ENCODE peak calls at places on chromosomes 3 and 15, in eight cellular contexts. F is HCT116, M is upper lobe of right lung, N is body of pancreas, C is cardiac muscle cell, L is prostate gland, D is right atrium auricular region, Q is HepG2. Z is an unnamed sample.

GRCh38 chr3:17507480-17507879 is 235.0 kb downstream of the TBC1D5 start:
- DNase-seq in F (no peak), M (no peak), N (no peak), C (no peak), L (no peak), D (no peak), Q (no peak), Z (no peak)

GRCh38 chr15:63466378-63467192 is 37.8 kb upstream of the USP3 start:
- DNase-seq in F (peak; percentile 74), M (no peak), N (peak; percentile 41), C (peak; percentile 43), L (peak; percentile 68), D (no peak), Q (peak; percentile 66), Z (peak; percentile 71)

GRCh38 chr15:68375191-68375631 is 56.8 kb downstream of the ITGA11 start:
- DNase-seq in F (no peak), M (no peak), N (no peak), C (no peak), L (no peak), D (no peak), Q (no peak), Z (no peak)

GRCh38 chr3:20064796-20065564 is 24.7 kb downstream of the KAT2B start:
- DNase-seq in F (no peak), M (no peak), N (no peak), C (no peak), L (no peak), D (no peak), Q (no peak), Z (no peak)

GRCh38 chr3:57287205-57287604 is 5.3 kb downstream of the ASB14 start:
- DNase-seq in F (no peak), M (no peak), N (no peak), C (no peak), L (no peak), D (no peak), Q (no peak), Z (no peak)

GRCh38 chr15:56049577-56049976 is 56.2 kb upstream of the NEDD4 start:
- DNase-seq in F (no peak), M (no peak), N (no peak), C (no peak), L (no peak), D (no peak), Q (no peak), Z (no peak)

GRCh38 chr3:45198264-45199260 is 27.5 kb downstream of the TMEM158 start:
- DNase-seq in F (no peak), M (no peak), N (no peak), C (no peak), L (no peak), D (no peak), Q (no peak), Z (no peak)

GRCh38 chr3:56593455-56594158 is 36.6 kb downstream of the CCDC66 start:
- DNase-seq in F (no peak), M (no peak), N (no peak), C (no peak), L (no peak), D (no peak), Q (no peak), Z (no peak)

GRCh38 chr3:139564290-139564861 is 24.8 kb upstream of the RBP1 start:
- DNase-seq in F (peak; percentile 8), M (no peak), N (no peak), C (peak; percentile 23), L (no peak), D (no peak), Q (no peak), Z (peak; percentile 59)
- TF ChIP-seq CTCF in F (peak; percentile 53), M (peak; percentile 11), N (peak; percentile 19), C (peak; percentile 33), L (peak; percentile 29), D (peak; percentile 51), Q (peak; percentile 63), Z (peak; percentile 86)

DNA sequence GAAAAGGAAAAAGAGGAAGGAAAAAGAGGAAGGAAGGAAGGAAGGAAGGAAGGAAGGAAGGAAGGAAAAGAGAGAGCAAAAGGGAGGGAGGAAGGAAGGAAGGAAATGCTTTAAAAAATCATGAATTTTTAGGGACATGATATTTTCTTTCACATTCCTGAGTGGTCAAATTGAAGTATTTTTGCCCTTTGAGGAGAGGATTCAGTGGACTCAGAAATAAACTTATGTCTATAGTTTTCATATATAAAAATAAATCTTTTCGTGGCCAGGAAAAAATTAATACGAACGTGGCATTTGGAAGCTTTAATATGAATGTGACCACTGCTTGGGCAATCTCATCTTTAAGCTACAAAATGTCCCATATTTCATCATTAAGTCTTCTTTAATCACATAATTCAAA is 183.0 kb upstream of the TMCO5A start:
- DNase-seq in F (no peak), M (no peak), N (no peak), C (no peak), L (no peak), D (no peak), Q (no peak), Z (no peak)
- H3K27ac ChIP-seq in F (no peak overlapping the region), M (no peak overlapping the region), N (no peak overlapping the region), C (no peak overlapping the region), L (no peak overlapping the region), D (no peak overlapping the region), Q (no peak overlapping the region), Z (no peak overlapping the region)

DNA sequence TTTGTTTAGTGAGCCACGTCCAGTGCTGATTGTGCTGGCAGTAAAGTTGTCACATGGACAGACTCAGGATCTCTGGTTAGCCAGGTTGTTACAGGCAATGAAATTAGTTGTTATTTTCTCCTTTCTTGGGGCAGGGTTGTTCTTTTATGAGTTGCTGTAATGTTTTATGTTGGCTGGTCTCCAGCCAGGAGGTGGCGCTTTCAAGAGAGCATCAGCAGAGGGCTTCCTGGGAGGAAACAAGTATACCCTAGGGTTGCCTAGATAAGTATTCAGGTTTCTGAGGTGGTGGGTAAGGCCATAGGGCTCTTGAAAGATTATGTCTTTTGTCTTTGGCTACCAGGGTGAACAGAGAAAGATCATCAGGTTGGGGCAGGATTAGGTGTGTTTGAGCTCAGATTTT is 14.5 kb upstream of the CFAP20DC start:
- DNase-seq in F (peak; percentile 13), M (no peak), N (no peak), C (no peak), L (no peak), D (no peak), Q (no peak), Z (peak; percentile 11)
- H3K4me3 ChIP-seq in F (no peak overlapping the region), M (no peak overlapping the region), N (no peak overlapping the region), C (no peak overlapping the region), L (no peak overlapping the region), D (no peak overlapping the region), Q (no peak overlapping the region), Z (no peak overlapping the region)

GRCh38 chr3:66500575-66501482 is at the start of gene LRIG1:
- DNase-seq in F (peak; percentile 91), M (peak; percentile 100), N (peak; percentile 100), C (peak; percentile 99), L (peak; percentile 100), D (peak; percentile 99), Q (peak; percentile 92), Z (peak; percentile 99)
- TF ChIP-seq CTCF in F (no peak), M (peak; percentile 46), N (peak; percentile 49), C (no peak), L (peak; percentile 33), D (peak; percentile 43), Q (peak; percentile 44), Z (peak; percentile 25)

DNA sequence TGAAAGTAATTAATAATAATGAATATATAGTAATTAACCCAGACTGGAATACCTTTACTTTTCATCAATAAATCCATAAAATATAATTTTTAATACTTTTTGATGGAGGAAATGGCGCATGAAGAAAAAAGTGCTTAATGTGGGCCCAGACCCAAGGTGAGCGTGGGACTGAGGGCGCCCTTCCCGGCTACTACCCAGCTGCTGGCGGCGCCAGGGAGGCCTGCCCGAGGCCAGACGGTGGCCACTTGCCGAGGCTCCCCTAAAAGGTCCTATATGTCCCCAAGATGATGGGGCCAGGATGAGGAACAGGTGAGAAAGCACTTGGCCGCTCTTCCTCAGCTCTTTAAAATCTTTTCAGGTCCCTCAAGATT is 29.1 kb downstream of the CCNL1 start:
- DNase-seq in F (no peak), M (no peak), N (peak; percentile 64), C (no peak), L (no peak), D (no peak), Q (no peak), Z (no peak)
- H3K27ac ChIP-seq in F (peak overlapping the region; percentile 99), M (peak overlapping the region; percentile 60), N (no peak overlapping the region), C (no peak overlapping the region), L (peak overlapping the region; percentile 94), D (peak overlapping the region; percentile 86), Q (peak overlapping the region; percentile 96), Z (no peak overlapping the region)

DNA sequence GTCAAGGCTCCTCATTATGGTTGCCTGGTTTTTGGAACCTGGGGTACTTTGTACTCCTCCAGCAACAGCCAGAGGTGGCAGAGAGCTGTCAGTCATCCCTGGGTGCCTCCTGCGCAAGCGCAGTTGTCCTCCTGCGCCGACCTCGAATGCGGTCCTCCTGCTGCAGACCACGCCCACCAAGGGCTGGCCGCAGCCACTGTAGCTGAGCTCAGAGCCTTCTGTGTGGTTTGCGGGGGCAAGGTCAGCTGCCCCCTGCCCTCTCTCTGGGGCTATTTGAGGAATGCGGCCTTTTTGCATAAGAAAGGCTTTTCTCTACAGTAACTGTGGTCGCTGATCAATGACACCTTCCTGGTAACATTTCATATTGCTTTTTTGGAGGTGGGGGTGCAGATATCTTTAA is 131.3 kb upstream of the SNRPN start:
- DNase-seq in F (no peak), M (no peak), N (peak; percentile 33), C (peak; percentile 84), L (no peak), D (no peak), Q (no peak), Z (no peak)
- H3K4me3 ChIP-seq in F (no peak overlapping the region), M (no peak overlapping the region), N (no peak overlapping the region), C (peak overlapping the region; percentile 37), L (no peak overlapping the region), D (peak overlapping the region; percentile 20), Q (no peak overlapping the region), Z (no peak overlapping the region)

GRCh38 chr3:192825657-192826200 is 91.9 kb downstream of the MB21D2 start:
- DNase-seq in F (no peak), M (no peak), N (peak; percentile 46), C (no peak), L (no peak), D (no peak), Q (peak; percentile 28), Z (no peak)
- TF ChIP-seq CTCF in F (peak; percentile 38), M (peak; percentile 20), N (no peak), C (peak; percentile 14), L (no peak), D (no peak), Q (no peak), Z (no peak)

DNA sequence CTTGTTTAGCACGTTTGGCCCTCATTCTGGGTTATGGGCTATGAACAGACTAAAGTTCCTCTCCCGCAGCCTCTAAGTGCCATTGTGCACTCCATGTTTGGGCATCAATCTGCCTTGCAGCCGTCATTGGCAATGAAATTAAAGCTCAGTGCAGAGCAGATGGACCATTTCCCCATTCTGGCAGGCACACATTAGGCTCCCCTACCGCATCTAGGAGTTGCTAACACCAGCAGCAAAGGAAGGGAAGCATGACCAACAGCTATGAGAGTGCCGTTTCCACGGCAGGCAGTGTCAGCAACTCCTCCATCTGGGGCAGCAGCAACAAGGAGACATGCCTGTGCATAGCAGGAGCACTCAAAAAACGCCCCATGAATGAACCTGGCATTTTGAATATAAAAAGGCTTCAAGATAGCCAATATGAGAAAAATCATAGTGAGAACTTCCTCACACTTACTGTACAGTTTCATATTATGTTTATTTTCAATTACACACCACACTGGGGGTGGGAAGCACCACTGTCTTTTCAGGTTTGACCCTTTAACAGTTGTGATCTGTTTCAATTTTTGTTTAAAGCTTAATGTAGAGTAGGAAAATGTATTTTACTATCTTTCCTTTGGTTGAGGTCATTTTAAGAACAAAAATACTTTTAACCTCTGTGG is 218.7 kb downstream of the KCNMB2 start:
- DNase-seq in F (no peak), M (no peak), N (no peak), C (no peak), L (no peak), D (no peak), Q (no peak), Z (no peak)
- H3K27ac ChIP-seq in F (no peak overlapping the region), M (no peak overlapping the region), N (no peak overlapping the region), C (no peak overlapping the region), L (no peak overlapping the region), D (no peak overlapping the region), Q (no peak overlapping the region), Z (no peak overlapping the region)